ENCODE peak calls at places on chromosome 22, in seven cellular contexts. H is HCT116, W is SK-N-SH, Y is K562, Z is GM12878, C is H1, L is HepG2. I is an unnamed sample.

GRCh38 chr22:29325356-29325755 is 9.9 kb upstream of the RASL10A start:
- DNase-seq in Y (no peak), C (no peak), W (no peak), H (no peak), L (no peak), Z (no peak), I (no peak)

GRCh38 chr22:36197065-36197440 is 4.6 kb downstream of the APOL4 start:
- DNase-seq in W (peak), H (no peak), L (no peak), C (peak), Y (peak), Z (no peak), I (no peak)

GRCh38 chr22:31954535-31955326 is 10.4 kb downstream of the YWHAH start:
- DNase-seq in Y (no peak), L (no peak), W (no peak), C (no peak), H (no peak), Z (no peak), I (no peak)

GRCh38 chr22:17102297-17102667 is 17.5 kb downstream of the IL17RA start:
- DNase-seq in Y (peak), L (no peak), Z (no peak), H (no peak), C (no peak), W (no peak), I (no peak)

GRCh38 chr22:27918351-27919221 is 470 bp downstream of the PITPNB start:
- DNase-seq in H (no peak), W (peak), C (no peak), Y (peak), L (peak), Z (no peak), I (no peak)

GRCh38 chr22:50684986-50685385 is 12.4 kb downstream of the SHANK3 start:
- DNase-seq in H (no peak), C (no peak), L (no peak), Y (no peak), Z (no peak), W (peak), I (no peak)

GRCh38 chr22:44571566-44572413 is 73.8 kb upstream of the RTL6 start:
- DNase-seq in Z (no peak), Y (no peak), C (no peak), W (no peak), H (no peak), L (no peak), I (no peak)

GRCh38 chr22:19987394-19988306 is 29.0 kb downstream of the ARVCF start:
- DNase-seq in Z (no peak), C (no peak), H (no peak), Y (no peak), L (no peak), W (no peak), I (no peak)

GRCh38 chr22:47422736-47423135 is 660.3 kb downstream of the TBC1D22A start:
- DNase-seq in W (no peak), L (no peak), Y (no peak), H (no peak), Z (no peak), C (no peak), I (no peak)

GRCh38 chr22:20131856-20132685 is 467 bp downstream of the ZDHHC8 start:
- DNase-seq in L (no peak), Z (no peak), C (no peak), W (peak), Y (peak), H (no peak), I (no peak)

GRCh38 chr22:33829549-33830280 is 90.6 kb downstream of the LARGE1 start:
- DNase-seq in C (no peak), Y (no peak), W (peak), H (no peak), Z (no peak), L (no peak), I (no peak)

GRCh38 chr22:19035474-19036228 is 86.6 kb downstream of the DGCR2 start:
- DNase-seq in Z (no peak), Y (peak), H (no peak), W (no peak), C (no peak), L (no peak), I (no peak)

GRCh38 chr22:32842486-32842885 is 41.0 kb downstream of the TIMP3 start:
- DNase-seq in C (no peak), Y (no peak), W (no peak), L (no peak), H (no peak), Z (no peak), I (no peak)

GRCh38 chr22:19739911-19740449 is 16.6 kb downstream of the GP1BB start:
- DNase-seq in Z (no peak), W (no peak), Y (no peak), C (no peak), L (no peak), H (no peak), I (no peak)

GRCh38 chr22:29816539-29816938 is 21.5 kb downstream of the ASCC2 start:
- DNase-seq in L (no peak), Z (no peak), W (no peak), C (no peak), H (no peak), Y (no peak), I (no peak)

GRCh38 chr22:32723632-32724031 is 77.9 kb upstream of the TIMP3 start:
- DNase-seq in W (no peak), Z (peak), Y (no peak), H (no peak), L (no peak), C (no peak), I (no peak)

GRCh38 chr22:48883211-48883960 is 944.3 kb downstream of the BRD1 start:
- DNase-seq in W (no peak), Z (no peak), H (no peak), L (no peak), C (no peak), Y (no peak), I (no peak)

GRCh38 chr22:28024422-28024888 is 105.4 kb upstream of the PITPNB start:
- DNase-seq in Y (no peak), Z (no peak), L (no peak), H (no peak), W (peak), C (no peak), I (no peak)

GRCh38 chr22:26606611-26607010 is 11.2 kb downstream of the CRYBB1 start:
- DNase-seq in L (no peak), W (no peak), C (no peak), Y (peak), Z (no peak), H (no peak), I (no peak)

GRCh38 chr22:32830473-32830872 is 29.0 kb downstream of the TIMP3 start:
- DNase-seq in H (no peak), C (no peak), Z (no peak), L (no peak), Y (no peak), W (no peak), I (no peak)

GRCh38 chr22:44107341-44107740 is 73.4 kb upstream of the PARVG start:
- DNase-seq in H (no peak), C (peak), Y (no peak), L (no peak), W (no peak), Z (no peak), I (no peak)

GRCh38 chr22:28978158-28978557 is 83.5 kb downstream of the C22orf31 start:
- DNase-seq in Y (no peak), Z (no peak), H (peak), W (no peak), C (no peak), L (no peak), I (no peak)

GRCh38 chr22:50270302-50271010 is at the start of gene MAPK11:
- DNase-seq in W (peak), H (no peak), C (no peak), Z (no peak), L (peak), Y (peak), I (no peak)

GRCh38 chr22:49638788-49639187 is 188.9 kb downstream of the BRD1 start:
- DNase-seq in Y (no peak), W (no peak), Z (no peak), C (no peak), H (no peak), L (peak), I (no peak)

GRCh38 chr22:30392661-30393321 is 4.0 kb upstream of the SEC14L2 start:
- DNase-seq in H (no peak), C (no peak), L (no peak), Y (no peak), W (no peak), Z (no peak), I (no peak)

GRCh38 chr22:47162865-47163264 is 400.4 kb downstream of the TBC1D22A start:
- DNase-seq in W (no peak), Y (no peak), H (no peak), C (no peak), L (no peak), Z (no peak), I (no peak)

GRCh38 chr22:45905924-45906865 is 70.8 kb downstream of the WNT7B start:
- DNase-seq in Z (no peak), Y (no peak), C (no peak), W (no peak), L (no peak), H (no peak), I (no peak)

GRCh38 chr22:44172370-44173108 is 8.2 kb upstream of the PARVG start:
- DNase-seq in L (no peak), Y (no peak), H (no peak), W (no peak), C (no peak), Z (no peak), I (no peak)

GRCh38 chr22:37202001-37202555 is 10.2 kb downstream of the SSTR3 start:
- DNase-seq in C (no peak), H (no peak), L (no peak), Z (no peak), W (no peak), Y (no peak), I (no peak)
- TF ChIP-seq JUND in C (no peak), H (no peak), L (no peak), Z (no peak), W (no peak), Y (no peak), I (no peak)

DNA sequence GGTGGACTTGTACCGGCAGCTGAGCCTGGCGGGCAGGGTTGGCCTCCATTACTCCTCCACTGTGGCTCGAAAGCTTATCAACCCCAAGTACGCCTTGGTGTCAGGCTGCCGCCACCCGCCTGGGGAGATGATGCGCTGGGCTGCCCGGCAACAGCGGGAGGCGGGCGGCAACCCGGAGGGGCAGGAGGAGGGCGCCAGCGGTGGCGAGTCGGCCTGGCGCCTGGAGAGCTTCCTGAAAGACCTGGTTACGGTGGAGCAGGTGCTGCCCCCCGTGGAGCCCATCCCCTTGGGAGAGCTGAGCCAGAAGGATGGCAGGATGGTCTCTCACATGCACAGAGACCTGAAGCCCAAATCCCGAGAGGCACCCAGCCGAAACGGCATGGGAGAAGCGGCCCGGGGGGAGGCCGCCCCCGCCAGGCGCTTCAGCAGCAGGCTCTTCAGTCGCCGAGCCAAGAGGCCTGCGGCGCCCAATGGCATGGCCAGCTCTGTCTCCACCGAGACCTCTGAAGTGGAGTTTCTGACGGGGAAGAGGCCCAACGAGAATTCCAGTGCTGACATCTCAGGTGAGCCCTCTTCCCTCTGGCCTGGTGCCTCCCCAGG is 26.7 kb downstream of the FAM83F start:
- DNase-seq in W (no peak), H (no peak), L (no peak), Y (no peak), C (no peak), Z (no peak), I (no peak)
- TF ChIP-seq JUND in W (no peak), H (no peak), L (no peak), Y (no peak), C (no peak), Z (no peak), I (no peak)

DNA sequence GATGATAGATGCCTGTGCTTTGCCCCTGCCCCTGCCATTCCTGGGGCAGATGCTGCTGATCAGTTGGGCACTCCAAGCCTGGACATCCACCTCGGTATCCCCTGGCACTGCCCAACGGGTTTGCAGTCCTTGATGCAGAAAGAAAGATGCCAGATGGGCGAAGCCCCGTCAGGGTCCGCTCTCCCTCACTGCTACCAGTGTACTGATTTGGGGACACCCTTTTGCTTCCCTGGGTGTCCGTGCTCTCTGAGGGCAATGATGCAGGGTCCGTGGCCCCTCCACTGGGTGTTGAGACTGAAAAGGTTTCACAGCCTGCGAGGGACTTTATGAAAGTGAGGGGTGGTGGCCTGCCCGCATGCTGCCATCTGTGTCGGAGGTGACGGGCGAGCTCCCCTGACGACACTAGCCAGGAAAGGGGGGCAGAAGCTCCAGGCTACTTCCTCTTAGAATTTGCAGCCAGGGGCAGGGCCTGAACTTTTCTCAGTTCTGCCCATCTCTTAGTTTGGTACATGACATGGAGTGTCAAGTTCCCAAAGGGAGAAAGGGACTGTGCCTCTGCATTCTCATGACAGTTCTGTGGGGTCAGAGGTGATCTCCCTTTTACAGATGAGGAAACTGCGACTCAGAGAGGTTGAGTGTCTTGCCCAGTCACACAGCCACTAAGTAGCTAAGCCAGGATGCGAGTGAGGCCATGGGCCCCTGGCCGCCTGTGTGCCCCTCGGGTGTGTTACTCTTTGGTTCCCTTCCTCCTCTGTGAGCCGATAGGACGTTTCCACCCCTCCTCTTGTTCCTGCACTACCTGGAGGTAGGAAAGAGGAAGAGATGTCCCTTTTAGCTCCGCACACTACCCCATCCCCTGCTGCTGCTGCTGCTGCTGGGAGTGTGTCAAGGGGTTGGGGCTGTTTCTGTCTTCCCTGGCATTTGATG is 96.6 kb downstream of the BCR start:
- DNase-seq in W (no peak), H (no peak), C (no peak), Y (peak), Z (no peak), L (no peak), I (no peak)
- TF ChIP-seq JUND in W (no peak), H (no peak), C (no peak), Y (no peak), Z (no peak), L (no peak), I (no peak)

DNA sequence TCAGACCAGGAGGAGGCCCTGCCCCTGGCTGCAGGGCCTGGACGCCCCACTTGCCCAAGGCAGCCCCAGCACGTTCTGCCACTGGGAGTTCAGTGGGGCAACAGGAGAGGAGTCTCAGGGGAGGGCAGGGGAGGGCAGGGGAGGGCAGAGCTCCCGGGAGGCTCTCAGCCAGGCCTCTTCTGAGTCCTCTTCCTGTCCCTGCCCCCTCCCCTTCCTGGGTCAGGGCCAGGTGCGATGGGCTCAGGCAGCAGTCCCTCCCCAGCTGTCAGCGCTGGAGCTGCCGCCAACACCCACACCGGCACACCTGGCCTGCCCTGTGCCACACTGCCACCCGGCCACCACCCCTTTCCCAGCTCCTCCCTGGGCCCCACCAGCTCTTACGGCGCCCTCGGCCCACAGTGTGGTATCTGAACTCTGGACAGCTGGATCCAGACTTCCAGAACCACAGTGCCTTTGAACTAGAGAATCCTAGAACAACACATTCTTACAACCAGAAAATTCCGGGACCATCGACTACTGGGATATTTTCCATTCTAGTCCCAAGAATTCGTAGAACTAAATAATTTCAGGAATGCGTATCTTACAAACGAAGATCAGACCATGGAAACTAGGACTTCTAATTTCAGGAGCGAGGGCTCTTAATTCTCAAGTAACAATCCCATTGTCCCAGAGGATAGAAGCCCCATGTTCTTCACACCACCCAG is 21.8 kb downstream of the RPL3 start:
- DNase-seq in Z (no peak), Y (no peak), C (no peak), L (no peak), W (no peak), H (no peak), I (no peak)
- TF ChIP-seq JUND in Z (no peak), Y (no peak), C (no peak), L (no peak), W (no peak), H (no peak), I (no peak)